ENCODE peak calls at places on chromosomes 13 and 19, in five cellular contexts. E, B, X, G and H are unnamed samples.

GRCh38 chr19:36213793-36214387 is 575 bp downstream of the ZNF565 start:
- DNase-seq in G (no peak), X (no peak), B (no peak), E (no peak), H (no peak)

GRCh38 chr19:36198116-36198515 is 16.3 kb downstream of the ZNF565 start:
- DNase-seq in B (no peak), G (no peak), X (no peak), E (no peak), H (no peak)

GRCh38 chr19:53912653-53913052 is 3.6 kb downstream of the CACNG7 start:
- DNase-seq in G (no peak), E (no peak), B (no peak), X (no peak), H (no peak)

GRCh38 chr19:18428173-18428836 is 9.1 kb downstream of the SSBP4 start:
- DNase-seq in G (no peak), X (peak), B (no peak), E (no peak), H (no peak)

GRCh38 chr19:20422216-20422615 is 143.4 kb downstream of the ZNF737 start:
- DNase-seq in B (no peak), G (no peak), X (no peak), E (no peak), H (no peak)

GRCh38 chr13:36981156-36981743 is 17.9 kb downstream of the ALG5 start:
- DNase-seq in B (no peak), G (no peak), X (no peak), E (no peak), H (no peak)

GRCh38 chr19:33402421-33403220 is 29.1 kb downstream of the CEBPG start:
- DNase-seq in X (peak), G (no peak), B (peak), E (no peak), H (peak)

GRCh38 chr19:7783991-7784421 is 21.0 kb downstream of the CLEC4M start:
- DNase-seq in G (peak), E (no peak), X (no peak), B (no peak), H (no peak)

GRCh38 chr13:41649659-41650058 is 192.3 kb downstream of the RGCC start:
- DNase-seq in G (no peak), X (no peak), B (no peak), E (no peak), H (no peak)

DNA sequence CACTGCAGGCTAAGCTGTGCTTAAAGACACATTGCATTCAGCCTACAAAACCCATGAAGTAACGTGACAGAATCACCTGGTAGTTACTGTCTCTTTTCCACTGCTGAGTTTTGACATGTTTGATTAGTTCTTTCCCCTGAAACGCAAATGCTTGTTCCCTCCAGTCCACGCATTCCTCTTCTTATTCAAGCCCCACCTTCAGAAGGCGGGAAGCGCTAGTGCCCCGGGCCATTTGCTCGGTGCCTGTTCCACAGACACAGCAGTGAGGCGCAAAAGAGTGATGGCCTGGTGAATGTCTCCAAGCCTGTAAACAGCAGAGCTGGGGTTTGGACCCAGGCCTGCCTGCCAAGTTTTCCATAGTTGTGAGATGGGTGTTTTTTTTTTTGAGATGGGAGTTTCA is 10.9 kb downstream of the ACP4 start:
- DNase-seq in E (no peak), X (no peak), B (no peak), G (no peak), H (no peak)
- H3K27ac ChIP-seq in E (no peak), X (no peak), B (no peak), G (no peak), H (no peak)

GRCh38 chr13:97282705-97283104 is 60.6 kb downstream of the MBNL2 start:
- DNase-seq in E (no peak), G (no peak), X (no peak), B (no peak), H (no peak)
- TF ChIP-seq EP300 in E (no peak), G (no peak), X (no peak), B (no peak), H (no peak)

DNA sequence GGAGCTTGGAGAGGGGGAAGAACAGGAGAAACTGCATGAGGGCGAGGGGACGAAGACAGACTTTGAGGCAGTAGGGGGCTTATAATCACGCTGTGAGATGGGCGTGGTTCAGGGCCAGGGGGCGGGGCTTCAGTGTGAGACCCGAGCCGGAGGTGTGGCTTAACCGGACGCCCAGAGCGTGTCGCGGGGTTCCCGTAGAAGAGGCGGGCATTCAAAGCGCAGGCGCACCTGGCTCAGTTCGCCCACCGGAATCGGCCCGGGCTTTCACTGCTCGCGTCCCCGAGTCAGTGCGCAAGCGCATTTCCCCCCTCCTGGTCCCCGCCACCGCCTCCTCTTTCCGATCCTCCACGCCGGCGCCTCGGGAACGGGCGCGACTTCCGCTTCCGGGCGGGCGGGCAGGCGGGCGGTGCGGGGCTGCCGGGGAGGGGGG is 225 bp upstream of the ZNF865 start:
- DNase-seq in B (peak), G (peak), X (peak), E (peak), H (peak)
- TF ChIP-seq POLR2A in B (peak), G (no peak), X (peak), E (no peak), H (no peak)

GRCh38 chr13:42815686-42816085 is 34.3 kb downstream of the FAM216B start:
- DNase-seq in X (no peak), B (no peak), E (no peak), G (no peak), H (no peak)

GRCh38 chr13:42816538-42816937 is 35.2 kb downstream of the FAM216B start:
- DNase-seq in G (no peak), X (no peak), B (no peak), E (no peak), H (no peak)

GRCh38 chr13:42820450-42820849 is 39.1 kb downstream of the FAM216B start:
- DNase-seq in B (no peak), E (no peak), G (no peak), X (no peak), H (no peak)

GRCh38 chr13:42821437-42821836 is 40.1 kb downstream of the FAM216B start:
- DNase-seq in B (no peak), X (no peak), E (no peak), G (no peak), H (no peak)

GRCh38 chr13:42819712-42820111 is 38.3 kb downstream of the FAM216B start:
- DNase-seq in G (no peak), B (no peak), X (no peak), E (no peak), H (no peak)
- H3K27ac ChIP-seq in G (no peak), B (no peak), X (no peak), E (no peak), H (no peak)

DNA sequence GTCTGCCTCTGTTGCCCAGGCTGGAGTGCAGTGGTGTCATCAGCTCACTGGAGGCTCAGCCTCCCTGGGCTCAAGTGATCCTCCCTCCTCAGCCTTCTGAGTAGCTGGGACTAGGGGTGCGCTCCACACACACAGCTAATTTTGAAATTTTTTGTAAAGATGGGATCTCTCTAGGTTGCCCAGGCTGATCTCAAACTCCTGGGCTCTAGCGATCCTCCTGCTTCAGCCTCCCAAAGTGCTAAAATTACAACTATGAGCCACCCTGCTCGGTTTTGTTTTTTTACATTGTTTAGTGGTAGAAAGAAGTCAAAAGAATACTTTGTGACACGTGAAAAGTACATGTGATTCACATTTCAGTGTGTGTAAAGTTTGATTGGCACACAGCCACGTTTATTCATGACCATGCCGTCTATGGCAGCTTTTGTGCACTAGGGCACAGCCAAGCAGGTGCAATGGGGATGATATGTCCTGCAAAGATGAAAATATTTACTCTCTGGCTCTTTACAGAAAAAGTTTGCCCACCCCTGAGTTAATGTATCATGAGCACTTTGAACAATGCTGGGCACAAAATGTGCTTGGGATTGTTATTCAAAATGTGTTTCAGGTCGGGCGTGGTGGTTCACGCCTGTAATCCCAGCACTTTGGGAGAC is 16.2 kb upstream of the NFIC start:
- DNase-seq in E (peak), G (no peak), X (peak), B (no peak), H (no peak)
- TF ChIP-seq EP300 in E (no peak), G (no peak), X (peak), B (no peak), H (no peak)

GRCh38 chr19:38850976-38851621 is 1.3 kb upstream of the HNRNPL start:
- DNase-seq in B (no peak), G (no peak), E (no peak), X (peak), H (peak)

GRCh38 chr19:38853214-38853613 is 3.4 kb upstream of the HNRNPL start:
- DNase-seq in B (no peak), X (no peak), E (no peak), G (no peak), H (no peak)

GRCh38 chr19:38851622-38852230 is 1.9 kb upstream of the HNRNPL start:
- DNase-seq in E (peak), X (peak), B (peak), G (peak), H (peak)

GRCh38 chr19:38850231-38850975 is 617 bp upstream of the HNRNPL start:
- DNase-seq in E (peak), X (peak), B (peak), G (peak), H (peak)

GRCh38 chr19:38852231-38853044 is 2.7 kb upstream of the HNRNPL start:
- DNase-seq in G (peak), B (peak), E (peak), X (peak), H (peak)
- TF ChIP-seq POLR2A in G (no peak), B (no peak), E (no peak), X (no peak), H (no peak)

DNA sequence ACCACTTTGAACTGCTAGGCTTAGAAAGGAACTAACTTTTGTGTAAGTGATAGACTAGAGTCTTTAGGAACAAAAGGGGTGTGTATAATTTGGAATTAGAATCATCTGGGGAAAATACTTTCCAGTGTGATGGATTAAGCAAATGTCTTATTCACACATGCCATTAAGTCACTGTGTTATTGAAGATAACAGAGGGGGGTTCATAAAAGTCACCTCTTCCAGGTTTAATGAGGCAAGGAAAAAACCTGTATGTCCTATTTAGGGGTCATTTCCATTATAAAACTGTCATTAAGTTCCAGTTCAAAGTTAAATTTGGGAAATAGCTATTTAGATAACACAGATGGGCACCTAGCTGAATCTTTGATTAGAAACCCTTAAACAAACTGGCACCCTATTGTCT is 505.0 kb upstream of the GPC6 start:
- DNase-seq in G (no peak), E (no peak), B (no peak), X (no peak), H (no peak)
- H3K27ac ChIP-seq in G (no peak), E (no peak), B (no peak), X (no peak), H (no peak)

DNA sequence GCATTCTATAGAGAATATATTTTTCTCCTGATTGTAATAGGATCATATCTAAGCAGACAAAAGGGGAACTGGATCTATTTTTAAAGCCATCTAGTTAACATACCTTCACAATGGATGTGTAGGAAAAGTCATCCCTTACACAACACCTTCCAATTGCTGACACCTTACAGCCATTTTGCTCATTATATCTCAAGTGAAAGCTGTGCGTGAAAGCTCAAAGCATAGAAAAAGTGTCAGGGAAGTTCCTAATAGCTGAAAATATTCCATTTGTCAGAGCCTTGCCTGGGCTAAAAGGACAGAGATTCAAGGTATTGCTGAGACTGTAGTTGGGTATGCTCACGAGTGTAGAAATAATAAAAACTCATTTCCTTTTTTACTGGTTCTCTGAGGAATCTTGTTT is 340.6 kb upstream of the KLHL1 start:
- DNase-seq in X (no peak), B (no peak), E (no peak), G (no peak), H (no peak)
- TF ChIP-seq EP300 in X (no peak), B (no peak), E (no peak), G (no peak), H (no peak)

DNA sequence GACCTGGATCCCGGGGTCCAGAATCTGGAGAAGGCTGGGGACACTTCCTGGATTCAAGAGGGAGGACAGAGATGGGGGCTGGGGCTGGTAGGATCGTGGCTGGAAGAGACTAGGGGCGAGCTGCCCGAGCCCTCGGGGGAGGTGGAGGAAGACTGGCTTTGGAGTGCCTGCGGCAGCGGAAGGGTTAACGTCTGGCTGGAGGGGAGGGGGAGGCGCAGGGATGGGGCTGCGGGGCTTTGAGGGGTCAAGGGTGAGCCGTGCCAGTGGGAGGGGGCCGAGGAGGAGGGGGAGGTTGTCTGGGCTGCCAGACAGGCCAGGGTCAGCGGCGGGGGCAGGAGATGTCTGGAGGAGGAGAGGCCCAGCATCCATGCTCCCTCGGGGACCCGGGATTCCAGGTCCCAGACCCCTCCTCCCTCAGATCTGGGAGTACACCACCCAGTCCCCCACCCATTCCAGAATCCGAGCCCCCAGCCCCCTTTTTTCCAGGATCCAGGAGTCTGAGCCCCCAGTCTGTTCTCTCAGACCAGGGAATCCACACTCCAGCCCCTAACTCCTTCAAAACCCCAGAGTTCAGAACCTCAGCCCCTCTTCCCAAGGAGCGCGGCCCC is 3.3 kb upstream of the SPACA6 start:
- DNase-seq in E (no peak), B (no peak), X (peak), G (no peak), H (peak)
- TF ChIP-seq POLR2A in E (no peak), B (no peak), X (no peak), G (no peak), H (no peak)